ENCODE peak calls at places on chromosome 3, in eight cellular contexts. M, J, R, S, Z, U, A and B are unnamed samples.

GRCh38 chr3:113231391-113231790 is 20.0 kb downstream of the BOC start:
- DNase-seq in M (no peak), J (peak; percentile 77), R (peak; percentile 35), S (peak; percentile 85), Z (peak; percentile 85), U (no peak), A (no peak), B (no peak)

GRCh38 chr3:67531149-67532101 is 123.0 kb downstream of the SUCLG2 start:
- DNase-seq in M (no peak), J (peak; percentile 36), R (no peak), S (peak; percentile 46), Z (no peak), U (no peak), A (no peak), B (no peak)

GRCh38 chr3:190504354-190505125 is 9.3 kb upstream of the IL1RAP start:
- DNase-seq in M (peak; percentile 25), J (no peak), R (no peak), S (peak; percentile 12), Z (peak; percentile 27), U (peak; percentile 57), A (no peak), B (no peak)

GRCh38 chr3:134485075-134485536 is 679 bp downstream of the ANAPC13 start:
- DNase-seq in M (peak; percentile 34), J (peak; percentile 55), R (no peak), S (peak; percentile 30), Z (no peak), U (no peak), A (no peak), B (no peak)

GRCh38 chr3:80733522-80734176 is 965.9 kb upstream of the ROBO1 start:
- DNase-seq in M (no peak), J (peak; percentile 58), R (peak; percentile 89), S (peak; percentile 42), Z (peak; percentile 46), U (peak; percentile 44), A (no peak), B (peak; percentile 16)

GRCh38 chr3:57118279-57118678 is 46.9 kb downstream of the IL17RD start:
- DNase-seq in M (no peak), J (no peak), R (no peak), S (no peak), Z (no peak), U (no peak), A (no peak), B (peak; percentile 90)

GRCh38 chr3:183490211-183490601 is 61.8 kb upstream of the MCF2L2 start:
- DNase-seq in M (no peak), J (no peak), R (no peak), S (no peak), Z (no peak), U (no peak), A (no peak), B (no peak)

GRCh38 chr3:25588441-25589103 is 76.1 kb downstream of the TOP2B start:
- DNase-seq in M (no peak), J (no peak), R (no peak), S (no peak), Z (peak; percentile 13), U (no peak), A (no peak), B (no peak)

GRCh38 chr3:192751148-192751547 is 23.8 kb upstream of the FGF12 start:
- DNase-seq in M (no peak), J (no peak), R (no peak), S (no peak), Z (no peak), U (no peak), A (no peak), B (no peak)

GRCh38 chr3:192750201-192750600 is 22.9 kb upstream of the FGF12 start:
- DNase-seq in M (no peak), J (no peak), R (no peak), S (no peak), Z (no peak), U (peak; percentile 14), A (no peak), B (no peak)

GRCh38 chr3:192745150-192745549 is 17.8 kb upstream of the FGF12 start:
- DNase-seq in M (no peak), J (no peak), R (no peak), S (no peak), Z (no peak), U (no peak), A (no peak), B (no peak)

GRCh38 chr3:192747145-192747544 is 19.8 kb upstream of the FGF12 start:
- DNase-seq in M (no peak), J (no peak), R (no peak), S (no peak), Z (no peak), U (no peak), A (no peak), B (no peak)

GRCh38 chr3:192747746-192748145 is 20.4 kb upstream of the FGF12 start:
- DNase-seq in M (no peak), J (no peak), R (no peak), S (no peak), Z (no peak), U (no peak), A (no peak), B (no peak)
- H3K4me3 ChIP-seq in M (no peak overlapping the region), J (no peak overlapping the region), R (no peak overlapping the region), S (no peak overlapping the region), Z (no peak overlapping the region), U (no peak overlapping the region), A (no peak overlapping the region), B (no peak overlapping the region)

GRCh38 chr3:50303038-50303815 is at the start of gene HYAL1:
- DNase-seq in M (peak; percentile 69), J (no peak), R (peak; percentile 36), S (no peak), Z (no peak), U (peak; percentile 52), A (peak; percentile 93), B (no peak)
- TF ChIP-seq CTCF in M (peak; percentile 17), J (no peak), R (peak; percentile 16), S (no peak), Z (peak; percentile 9), U (no peak), A (peak; percentile 10), B (peak; percentile 24)

DNA sequence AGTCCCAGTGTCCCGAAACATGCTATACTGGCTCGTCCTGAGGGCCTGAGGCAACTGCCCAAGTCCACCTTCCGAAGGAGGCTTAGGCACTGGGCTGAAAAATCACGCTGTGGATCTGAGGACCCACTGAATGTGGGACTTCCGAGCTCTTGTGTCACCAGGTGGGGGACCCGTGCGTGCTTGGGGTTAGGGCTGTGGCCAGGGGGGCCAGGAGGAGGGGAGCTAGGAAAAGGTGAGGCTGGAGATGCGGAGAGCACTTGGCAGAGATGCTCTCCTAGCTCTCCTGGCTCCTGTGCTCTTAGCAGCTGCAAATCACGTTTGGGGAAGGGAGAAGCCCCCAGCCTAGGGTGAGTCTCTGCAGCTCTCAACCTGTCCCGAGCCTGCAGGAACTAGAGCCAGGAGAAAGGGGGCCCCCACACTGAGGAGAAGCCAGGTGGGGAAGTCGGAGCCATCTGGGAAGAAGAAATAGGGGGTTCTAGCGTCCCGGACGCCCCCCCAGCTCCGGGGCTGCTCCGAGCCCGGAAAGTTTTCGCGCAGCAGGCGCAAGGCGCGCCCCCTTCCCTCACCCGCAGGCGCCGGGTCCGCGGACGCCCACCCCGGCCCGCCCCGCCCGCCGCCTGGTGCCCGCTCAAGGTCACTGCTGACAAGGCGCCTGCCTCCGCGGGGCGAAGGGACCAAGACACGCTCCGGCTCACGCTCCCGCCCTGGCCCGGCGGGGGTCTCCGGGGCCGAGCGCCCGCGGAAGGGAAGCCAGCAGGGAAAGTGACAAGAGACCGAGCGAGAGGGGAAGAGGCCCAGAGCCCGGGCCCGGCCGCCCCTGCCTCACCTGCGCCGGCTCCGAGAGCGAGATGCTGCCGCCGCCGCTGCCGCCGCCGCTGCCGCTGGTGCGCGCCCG is 108.7 kb upstream of the SLC6A11 start:
- DNase-seq in M (peak; percentile 58), J (no peak), R (no peak), S (no peak), Z (no peak), U (no peak), A (no peak), B (no peak)
- H3K4me3 ChIP-seq in M (peak overlapping the region; percentile 63), J (no peak overlapping the region), R (peak overlapping the region; percentile 36), S (no peak overlapping the region), Z (no peak overlapping the region), U (no peak overlapping the region), A (no peak overlapping the region), B (no peak overlapping the region)

DNA sequence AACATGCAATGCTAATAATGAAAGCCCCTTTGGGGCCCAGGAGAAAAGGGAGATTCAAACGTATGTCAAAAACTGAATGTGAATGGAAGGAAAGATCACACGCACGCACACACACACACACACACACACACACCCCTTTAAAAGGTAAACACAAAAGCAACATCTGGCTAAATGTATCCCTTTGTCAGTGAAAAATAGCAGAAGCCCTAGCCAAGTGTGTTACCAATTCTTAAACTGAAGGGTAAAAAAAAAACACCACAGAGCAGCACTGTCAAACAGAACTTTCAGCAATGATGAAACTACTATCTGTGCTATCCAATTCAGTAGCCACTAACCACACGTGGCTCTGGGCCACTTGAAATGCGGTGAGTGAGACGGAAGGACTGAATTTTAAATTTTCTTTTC is 4.9 kb downstream of the RFTN1 start:
- DNase-seq in M (no peak), J (peak; percentile 31), R (peak; percentile 63), S (peak; percentile 71), Z (no peak), U (no peak), A (no peak), B (no peak)
- TF ChIP-seq CTCF in M (no peak), J (no peak), R (no peak), S (no peak), Z (no peak), U (no peak), A (no peak), B (no peak)

DNA sequence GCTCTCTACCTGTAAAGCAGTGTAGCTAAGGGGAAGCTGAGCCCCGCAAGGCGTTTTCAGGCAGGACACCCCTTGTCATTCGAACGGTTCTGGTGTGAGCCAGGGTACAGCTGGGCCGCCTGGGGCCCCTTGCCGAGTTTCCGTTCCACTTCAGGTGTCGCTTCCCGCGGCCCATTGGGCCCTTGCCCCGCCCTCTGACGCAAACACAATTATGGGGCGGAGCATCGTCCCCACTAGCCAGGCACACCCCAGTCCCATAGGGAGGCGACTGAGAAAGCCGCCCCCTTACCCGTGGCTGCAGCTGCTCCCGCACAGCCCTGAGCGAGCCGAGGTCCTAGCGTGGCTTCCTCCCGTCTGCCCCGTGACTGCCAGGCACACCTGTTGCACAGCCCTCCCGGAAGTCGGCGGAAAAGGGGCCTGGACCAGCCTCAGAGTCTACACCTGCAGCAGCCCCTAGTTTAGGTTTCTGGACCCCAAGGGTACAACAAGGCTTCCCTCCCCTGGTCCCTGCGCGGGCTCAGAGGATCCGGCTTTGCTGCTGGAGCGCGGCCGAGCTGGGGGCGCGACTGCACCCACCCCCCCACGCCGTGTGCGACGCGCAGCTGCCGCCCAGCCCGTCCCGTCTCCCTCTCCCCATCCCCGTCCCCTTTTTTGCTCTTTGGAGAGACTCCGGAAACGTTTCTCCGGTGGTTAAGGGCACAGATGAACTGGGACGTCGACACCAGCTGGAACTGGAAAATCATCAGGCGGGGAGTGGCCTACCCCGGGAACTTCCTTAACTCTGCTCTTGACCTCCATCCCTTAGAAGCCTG is at the start of gene PLSCR2:
- DNase-seq in M (peak; percentile 27), J (peak; percentile 57), R (peak; percentile 42), S (no peak), Z (no peak), U (no peak), A (peak; percentile 93), B (no peak)
- H3K4me3 ChIP-seq in M (peak within 1 kb of the TSS; percentile 42), J (peak within 1 kb of the TSS; percentile 54), R (peak within 1 kb of the TSS; percentile 37), S (peak within 1 kb of the TSS; percentile 58), Z (peak within 1 kb of the TSS; percentile 32), U (no peak within 1 kb of the TSS), A (peak within 1 kb of the TSS; percentile 49), B (peak within 1 kb of the TSS; percentile 74)